ENCODE peak calls at places on chromosomes 6 and 20, in ten cellular contexts. One of them, this sample, is unnamed.

GRCh38 chr6:36196880-36197548 is 470 bp downstream of the BRPF3 start:
- DNase-seq in substantia nigra: peak; percentile 94
- DNase-seq in activated CD8-positive, alpha-beta T cell treated with anti-CD3 and anti-CD28 coated beads, Interleukin-2, amount 10 ng/mL, durations not matched to agents 7 days and 5 days: peak; percentile 99
- DNase-seq in LoVo: peak; percentile 97
- DNase-seq in GM23248: peak; percentile 99
- DNase-seq in T-cell: peak; percentile 99
- DNase-seq in heart right ventricle: peak; percentile 99
- DNase-seq in adipocyte: peak; percentile 99
- DNase-seq in type B pancreatic cell: peak; percentile 100
- DNase-seq in T-helper 9 cell: peak; percentile 100
- DNase-seq in this sample: peak; percentile 100

GRCh38 chr6:144395014-144395413 is 109.9 kb downstream of the UTRN start:
- DNase-seq in substantia nigra: no peak
- DNase-seq in activated CD8-positive, alpha-beta T cell treated with anti-CD3 and anti-CD28 coated beads, Interleukin-2, amount 10 ng/mL, durations not matched to agents 7 days and 5 days: no peak
- DNase-seq in LoVo: no peak
- DNase-seq in GM23248: peak; percentile 53
- DNase-seq in T-cell: no peak
- DNase-seq in heart right ventricle: no peak
- DNase-seq in adipocyte: peak; percentile 20
- DNase-seq in type B pancreatic cell: no peak
- DNase-seq in T-helper 9 cell: no peak
- DNase-seq in this sample: no peak

GRCh38 chr6:144349690-144350132 is 64.6 kb downstream of the UTRN start:
- DNase-seq in substantia nigra: no peak
- DNase-seq in activated CD8-positive, alpha-beta T cell treated with anti-CD3 and anti-CD28 coated beads, Interleukin-2, amount 10 ng/mL, durations not matched to agents 7 days and 5 days: peak; percentile 26
- DNase-seq in LoVo: no peak
- DNase-seq in GM23248: peak; percentile 75
- DNase-seq in T-cell: no peak
- DNase-seq in heart right ventricle: peak; percentile 56
- DNase-seq in adipocyte: peak; percentile 48
- DNase-seq in type B pancreatic cell: no peak
- DNase-seq in T-helper 9 cell: no peak
- DNase-seq in this sample: no peak

GRCh38 chr6:21005816-21006553 is 471.7 kb downstream of the CDKAL1 start:
- DNase-seq in substantia nigra: no peak
- DNase-seq in activated CD8-positive, alpha-beta T cell treated with anti-CD3 and anti-CD28 coated beads, Interleukin-2, amount 10 ng/mL, durations not matched to agents 7 days and 5 days: no peak
- DNase-seq in LoVo: peak; percentile 56
- DNase-seq in GM23248: peak; percentile 93
- DNase-seq in T-cell: no peak
- DNase-seq in heart right ventricle: no peak
- DNase-seq in adipocyte: peak; percentile 70
- DNase-seq in type B pancreatic cell: no peak
- DNase-seq in T-helper 9 cell: no peak
- DNase-seq in this sample: peak; percentile 23

GRCh38 chr6:49336514-49337131 is 126.4 kb downstream of the MMUT start:
- DNase-seq in substantia nigra: no peak
- DNase-seq in activated CD8-positive, alpha-beta T cell treated with anti-CD3 and anti-CD28 coated beads, Interleukin-2, amount 10 ng/mL, durations not matched to agents 7 days and 5 days: no peak
- DNase-seq in LoVo: no peak
- DNase-seq in GM23248: no peak
- DNase-seq in T-cell: no peak
- DNase-seq in heart right ventricle: no peak
- DNase-seq in adipocyte: no peak
- DNase-seq in type B pancreatic cell: no peak
- DNase-seq in T-helper 9 cell: no peak
- DNase-seq in this sample: peak; percentile 12

GRCh38 chr6:151430886-151431285 is 21.0 kb downstream of the RMND1 start:
- DNase-seq in substantia nigra: no peak
- DNase-seq in activated CD8-positive, alpha-beta T cell treated with anti-CD3 and anti-CD28 coated beads, Interleukin-2, amount 10 ng/mL, durations not matched to agents 7 days and 5 days: no peak
- DNase-seq in LoVo: no peak
- DNase-seq in GM23248: no peak
- DNase-seq in T-cell: no peak
- DNase-seq in heart right ventricle: no peak
- DNase-seq in adipocyte: no peak
- DNase-seq in type B pancreatic cell: no peak
- DNase-seq in T-helper 9 cell: no peak
- DNase-seq in this sample: no peak

GRCh38 chr6:96626749-96627353 is 63.9 kb downstream of the FHL5 start:
- DNase-seq in substantia nigra: no peak
- DNase-seq in activated CD8-positive, alpha-beta T cell treated with anti-CD3 and anti-CD28 coated beads, Interleukin-2, amount 10 ng/mL, durations not matched to agents 7 days and 5 days: no peak
- DNase-seq in LoVo: peak; percentile 49
- DNase-seq in GM23248: peak; percentile 63
- DNase-seq in T-cell: no peak
- DNase-seq in heart right ventricle: no peak
- DNase-seq in adipocyte: peak; percentile 71
- DNase-seq in type B pancreatic cell: no peak
- DNase-seq in T-helper 9 cell: no peak
- DNase-seq in this sample: no peak

GRCh38 chr20:24423794-24424307 is 45.6 kb upstream of the SYNDIG1 start:
- DNase-seq in substantia nigra: no peak
- DNase-seq in activated CD8-positive, alpha-beta T cell treated with anti-CD3 and anti-CD28 coated beads, Interleukin-2, amount 10 ng/mL, durations not matched to agents 7 days and 5 days: no peak
- DNase-seq in LoVo: no peak
- DNase-seq in GM23248: no peak
- DNase-seq in T-cell: no peak
- DNase-seq in heart right ventricle: no peak
- DNase-seq in adipocyte: no peak
- DNase-seq in type B pancreatic cell: no peak
- DNase-seq in T-helper 9 cell: no peak
- DNase-seq in this sample: no peak

GRCh38 chr6:11207199-11207968 is 25.1 kb downstream of the NEDD9 start:
- DNase-seq in substantia nigra: no peak
- DNase-seq in activated CD8-positive, alpha-beta T cell treated with anti-CD3 and anti-CD28 coated beads, Interleukin-2, amount 10 ng/mL, durations not matched to agents 7 days and 5 days: no peak
- DNase-seq in LoVo: peak; percentile 87
- DNase-seq in GM23248: peak; percentile 96
- DNase-seq in T-cell: no peak
- DNase-seq in heart right ventricle: peak; percentile 60
- DNase-seq in adipocyte: peak; percentile 95
- DNase-seq in type B pancreatic cell: no peak
- DNase-seq in T-helper 9 cell: no peak
- DNase-seq in this sample: no peak

GRCh38 chr6:27836783-27837635 is 75.2 kb downstream of the OR2B2 start:
- DNase-seq in substantia nigra: no peak
- DNase-seq in activated CD8-positive, alpha-beta T cell treated with anti-CD3 and anti-CD28 coated beads, Interleukin-2, amount 10 ng/mL, durations not matched to agents 7 days and 5 days: peak; percentile 80
- DNase-seq in LoVo: peak; percentile 84
- DNase-seq in GM23248: peak; percentile 93
- DNase-seq in T-cell: peak; percentile 46
- DNase-seq in heart right ventricle: peak; percentile 43
- DNase-seq in adipocyte: peak; percentile 77
- DNase-seq in type B pancreatic cell: no peak
- DNase-seq in T-helper 9 cell: peak; percentile 28
- DNase-seq in this sample: peak; percentile 64

GRCh38 chr6:151693366-151693765 is 114.1 kb upstream of the ESR1 start:
- DNase-seq in substantia nigra: no peak
- DNase-seq in activated CD8-positive, alpha-beta T cell treated with anti-CD3 and anti-CD28 coated beads, Interleukin-2, amount 10 ng/mL, durations not matched to agents 7 days and 5 days: no peak
- DNase-seq in LoVo: no peak
- DNase-seq in GM23248: no peak
- DNase-seq in T-cell: no peak
- DNase-seq in heart right ventricle: no peak
- DNase-seq in adipocyte: no peak
- DNase-seq in type B pancreatic cell: no peak
- DNase-seq in T-helper 9 cell: no peak
- DNase-seq in this sample: no peak

GRCh38 chr6:127939442-127940066 is 38.7 kb upstream of the THEMIS start:
- DNase-seq in substantia nigra: no peak
- DNase-seq in activated CD8-positive, alpha-beta T cell treated with anti-CD3 and anti-CD28 coated beads, Interleukin-2, amount 10 ng/mL, durations not matched to agents 7 days and 5 days: no peak
- DNase-seq in LoVo: no peak
- DNase-seq in GM23248: peak; percentile 49
- DNase-seq in T-cell: no peak
- DNase-seq in heart right ventricle: no peak
- DNase-seq in adipocyte: peak; percentile 60
- DNase-seq in type B pancreatic cell: no peak
- DNase-seq in T-helper 9 cell: no peak
- DNase-seq in this sample: no peak

GRCh38 chr6:20840675-20841074 is 306.4 kb downstream of the CDKAL1 start:
- DNase-seq in substantia nigra: no peak
- DNase-seq in activated CD8-positive, alpha-beta T cell treated with anti-CD3 and anti-CD28 coated beads, Interleukin-2, amount 10 ng/mL, durations not matched to agents 7 days and 5 days: no peak
- DNase-seq in LoVo: no peak
- DNase-seq in GM23248: peak; percentile 58
- DNase-seq in T-cell: no peak
- DNase-seq in heart right ventricle: no peak
- DNase-seq in adipocyte: peak; percentile 37
- DNase-seq in type B pancreatic cell: no peak
- DNase-seq in T-helper 9 cell: no peak
- DNase-seq in this sample: no peak

GRCh38 chr6:112282217-112282616 is 27.9 kb upstream of the LAMA4 start:
- DNase-seq in substantia nigra: no peak
- DNase-seq in activated CD8-positive, alpha-beta T cell treated with anti-CD3 and anti-CD28 coated beads, Interleukin-2, amount 10 ng/mL, durations not matched to agents 7 days and 5 days: no peak
- DNase-seq in LoVo: no peak
- DNase-seq in GM23248: peak; percentile 96
- DNase-seq in T-cell: no peak
- DNase-seq in heart right ventricle: peak; percentile 77
- DNase-seq in adipocyte: peak; percentile 92
- DNase-seq in type B pancreatic cell: no peak
- DNase-seq in T-helper 9 cell: no peak
- DNase-seq in this sample: no peak

GRCh38 chr6:143842468-143842901 is 653 bp upstream of the LTV1 start:
- DNase-seq in substantia nigra: no peak
- DNase-seq in activated CD8-positive, alpha-beta T cell treated with anti-CD3 and anti-CD28 coated beads, Interleukin-2, amount 10 ng/mL, durations not matched to agents 7 days and 5 days: no peak
- DNase-seq in LoVo: no peak
- DNase-seq in GM23248: peak; percentile 71
- DNase-seq in T-cell: no peak
- DNase-seq in heart right ventricle: no peak
- DNase-seq in adipocyte: no peak
- DNase-seq in type B pancreatic cell: no peak
- DNase-seq in T-helper 9 cell: no peak
- DNase-seq in this sample: no peak

GRCh38 chr6:40251609-40252008 is 317.3 kb upstream of the MOCS1 start:
- DNase-seq in substantia nigra: no peak
- DNase-seq in activated CD8-positive, alpha-beta T cell treated with anti-CD3 and anti-CD28 coated beads, Interleukin-2, amount 10 ng/mL, durations not matched to agents 7 days and 5 days: no peak
- DNase-seq in LoVo: no peak
- DNase-seq in GM23248: no peak
- DNase-seq in T-cell: no peak
- DNase-seq in heart right ventricle: no peak
- DNase-seq in adipocyte: no peak
- DNase-seq in type B pancreatic cell: no peak
- DNase-seq in T-helper 9 cell: no peak
- DNase-seq in this sample: no peak

GRCh38 chr6:124298682-124299081 is 495.0 kb downstream of the NKAIN2 start:
- DNase-seq in substantia nigra: no peak
- DNase-seq in activated CD8-positive, alpha-beta T cell treated with anti-CD3 and anti-CD28 coated beads, Interleukin-2, amount 10 ng/mL, durations not matched to agents 7 days and 5 days: no peak
- DNase-seq in LoVo: no peak
- DNase-seq in GM23248: no peak
- DNase-seq in T-cell: no peak
- DNase-seq in heart right ventricle: no peak
- DNase-seq in adipocyte: no peak
- DNase-seq in type B pancreatic cell: no peak
- DNase-seq in T-helper 9 cell: no peak
- DNase-seq in this sample: no peak

GRCh38 chr6:170096191-170096802 is 194.6 kb downstream of the DLL1 start:
- DNase-seq in substantia nigra: no peak
- DNase-seq in activated CD8-positive, alpha-beta T cell treated with anti-CD3 and anti-CD28 coated beads, Interleukin-2, amount 10 ng/mL, durations not matched to agents 7 days and 5 days: no peak
- DNase-seq in LoVo: no peak
- DNase-seq in GM23248: peak; percentile 14
- DNase-seq in T-cell: peak; percentile 6
- DNase-seq in heart right ventricle: no peak
- DNase-seq in adipocyte: no peak
- DNase-seq in type B pancreatic cell: peak; percentile 70
- DNase-seq in T-helper 9 cell: no peak
- DNase-seq in this sample: no peak

GRCh38 chr6:10481101-10481500 is 40.0 kb upstream of the GCNT2 start:
- DNase-seq in substantia nigra: no peak
- DNase-seq in activated CD8-positive, alpha-beta T cell treated with anti-CD3 and anti-CD28 coated beads, Interleukin-2, amount 10 ng/mL, durations not matched to agents 7 days and 5 days: no peak
- DNase-seq in LoVo: peak; percentile 9
- DNase-seq in GM23248: no peak
- DNase-seq in T-cell: no peak
- DNase-seq in heart right ventricle: no peak
- DNase-seq in adipocyte: no peak
- DNase-seq in type B pancreatic cell: no peak
- DNase-seq in T-helper 9 cell: no peak
- DNase-seq in this sample: no peak

GRCh38 chr6:135183532-135184440 is 2.7 kb downstream of the MYB start:
- DNase-seq in substantia nigra: no peak
- DNase-seq in activated CD8-positive, alpha-beta T cell treated with anti-CD3 and anti-CD28 coated beads, Interleukin-2, amount 10 ng/mL, durations not matched to agents 7 days and 5 days: peak; percentile 89
- DNase-seq in LoVo: peak; percentile 77
- DNase-seq in GM23248: peak; percentile 28
- DNase-seq in T-cell: peak; percentile 68
- DNase-seq in heart right ventricle: no peak
- DNase-seq in adipocyte: peak; percentile 43
- DNase-seq in type B pancreatic cell: no peak
- DNase-seq in T-helper 9 cell: peak; percentile 49
- DNase-seq in this sample: peak; percentile 88

GRCh38 chr6:150032598-150032997 is 7.3 kb upstream of the RAET1L start:
- DNase-seq in substantia nigra: no peak
- DNase-seq in activated CD8-positive, alpha-beta T cell treated with anti-CD3 and anti-CD28 coated beads, Interleukin-2, amount 10 ng/mL, durations not matched to agents 7 days and 5 days: no peak
- DNase-seq in LoVo: no peak
- DNase-seq in GM23248: no peak
- DNase-seq in T-cell: no peak
- DNase-seq in heart right ventricle: no peak
- DNase-seq in adipocyte: no peak
- DNase-seq in type B pancreatic cell: no peak
- DNase-seq in T-helper 9 cell: no peak
- DNase-seq in this sample: no peak